ENCODE peak calls at places on chromosome 4, in ten cellular contexts. One of them, this sample, is unnamed.

GRCh38 chr4:88630756-88631155 is 38.5 kb downstream of the HERC3 start:
- DNase-seq in GM10248: no peak
- DNase-seq in A172: peak
- DNase-seq in body of pancreas: no peak
- DNase-seq in GM04504: peak
- DNase-seq in AG08395: peak
- DNase-seq in LoVo: peak
- DNase-seq in choroid plexus epithelial cell: peak
- DNase-seq in progenitor cell of endocrine pancreas: no peak
- DNase-seq in stimulated activated CD4-positive, alpha-beta T cell treated with anti-CD3 and anti-CD28 coated beads, Interleukin-12 subunit alpha, Interleukin-12 subunit beta, amount 100 ng/mL, for 4 hours: no peak
- DNase-seq in this sample: no peak

GRCh38 chr4:69147334-69147733 is 51.1 kb downstream of the UGT2B7 start:
- DNase-seq in A172: no peak
- DNase-seq in choroid plexus epithelial cell: no peak
- DNase-seq in body of pancreas: no peak
- DNase-seq in progenitor cell of endocrine pancreas: no peak
- DNase-seq in LoVo: no peak
- DNase-seq in AG08395: no peak
- DNase-seq in GM10248: no peak
- DNase-seq in GM04504: no peak
- DNase-seq in stimulated activated CD4-positive, alpha-beta T cell treated with anti-CD3 and anti-CD28 coated beads, Interleukin-12 subunit alpha, Interleukin-12 subunit beta, amount 100 ng/mL, for 4 hours: no peak
- DNase-seq in this sample: no peak

GRCh38 chr4:1055721-1056590 is 44.5 kb downstream of the FGFRL1 start:
- DNase-seq in GM10248: peak
- DNase-seq in stimulated activated CD4-positive, alpha-beta T cell treated with anti-CD3 and anti-CD28 coated beads, Interleukin-12 subunit alpha, Interleukin-12 subunit beta, amount 100 ng/mL, for 4 hours: peak
- DNase-seq in progenitor cell of endocrine pancreas: no peak
- DNase-seq in A172: no peak
- DNase-seq in LoVo: no peak
- DNase-seq in GM04504: no peak
- DNase-seq in AG08395: peak
- DNase-seq in choroid plexus epithelial cell: peak
- DNase-seq in body of pancreas: no peak
- DNase-seq in this sample: no peak

GRCh38 chr4:66372706-66373105 is 702.4 kb upstream of the EPHA5 start:
- DNase-seq in stimulated activated CD4-positive, alpha-beta T cell treated with anti-CD3 and anti-CD28 coated beads, Interleukin-12 subunit alpha, Interleukin-12 subunit beta, amount 100 ng/mL, for 4 hours: no peak
- DNase-seq in body of pancreas: no peak
- DNase-seq in GM04504: no peak
- DNase-seq in progenitor cell of endocrine pancreas: no peak
- DNase-seq in GM10248: no peak
- DNase-seq in LoVo: no peak
- DNase-seq in choroid plexus epithelial cell: no peak
- DNase-seq in A172: no peak
- DNase-seq in AG08395: no peak
- DNase-seq in this sample: no peak

GRCh38 chr4:10598829-10599228 is 85.7 kb downstream of the CLNK start:
- DNase-seq in GM04504: no peak
- DNase-seq in choroid plexus epithelial cell: no peak
- DNase-seq in progenitor cell of endocrine pancreas: no peak
- DNase-seq in GM10248: no peak
- DNase-seq in AG08395: no peak
- DNase-seq in A172: no peak
- DNase-seq in body of pancreas: no peak
- DNase-seq in LoVo: no peak
- DNase-seq in stimulated activated CD4-positive, alpha-beta T cell treated with anti-CD3 and anti-CD28 coated beads, Interleukin-12 subunit alpha, Interleukin-12 subunit beta, amount 100 ng/mL, for 4 hours: no peak
- DNase-seq in this sample: no peak

GRCh38 chr4:138522366-138522765 is 280.2 kb upstream of the SLC7A11 start:
- DNase-seq in GM10248: no peak
- DNase-seq in progenitor cell of endocrine pancreas: no peak
- DNase-seq in LoVo: peak
- DNase-seq in stimulated activated CD4-positive, alpha-beta T cell treated with anti-CD3 and anti-CD28 coated beads, Interleukin-12 subunit alpha, Interleukin-12 subunit beta, amount 100 ng/mL, for 4 hours: no peak
- DNase-seq in AG08395: peak
- DNase-seq in body of pancreas: no peak
- DNase-seq in GM04504: no peak
- DNase-seq in A172: peak
- DNase-seq in choroid plexus epithelial cell: peak
- DNase-seq in this sample: peak

GRCh38 chr4:168220893-168221292 is 97.7 kb downstream of the DDX60 start:
- DNase-seq in LoVo: no peak
- DNase-seq in A172: no peak
- DNase-seq in AG08395: no peak
- DNase-seq in progenitor cell of endocrine pancreas: no peak
- DNase-seq in choroid plexus epithelial cell: no peak
- DNase-seq in GM10248: no peak
- DNase-seq in body of pancreas: no peak
- DNase-seq in stimulated activated CD4-positive, alpha-beta T cell treated with anti-CD3 and anti-CD28 coated beads, Interleukin-12 subunit alpha, Interleukin-12 subunit beta, amount 100 ng/mL, for 4 hours: no peak
- DNase-seq in GM04504: no peak
- DNase-seq in this sample: no peak

GRCh38 chr4:150960818-150961217 is 54.3 kb downstream of the LRBA start:
- DNase-seq in choroid plexus epithelial cell: peak
- DNase-seq in A172: peak
- DNase-seq in progenitor cell of endocrine pancreas: no peak
- DNase-seq in body of pancreas: no peak
- DNase-seq in AG08395: peak
- DNase-seq in GM04504: no peak
- DNase-seq in GM10248: no peak
- DNase-seq in stimulated activated CD4-positive, alpha-beta T cell treated with anti-CD3 and anti-CD28 coated beads, Interleukin-12 subunit alpha, Interleukin-12 subunit beta, amount 100 ng/mL, for 4 hours: peak
- DNase-seq in LoVo: no peak
- DNase-seq in this sample: no peak

GRCh38 chr4:78343682-78344081 is 207.9 kb upstream of the ANXA3 start:
- DNase-seq in progenitor cell of endocrine pancreas: no peak
- DNase-seq in A172: no peak
- DNase-seq in GM10248: no peak
- DNase-seq in choroid plexus epithelial cell: no peak
- DNase-seq in body of pancreas: no peak
- DNase-seq in GM04504: no peak
- DNase-seq in stimulated activated CD4-positive, alpha-beta T cell treated with anti-CD3 and anti-CD28 coated beads, Interleukin-12 subunit alpha, Interleukin-12 subunit beta, amount 100 ng/mL, for 4 hours: no peak
- DNase-seq in AG08395: no peak
- DNase-seq in LoVo: no peak
- DNase-seq in this sample: no peak

GRCh38 chr4:53747401-53747800 is 156.1 kb upstream of the LNX1 start:
- DNase-seq in progenitor cell of endocrine pancreas: no peak
- DNase-seq in LoVo: no peak
- DNase-seq in GM10248: no peak
- DNase-seq in stimulated activated CD4-positive, alpha-beta T cell treated with anti-CD3 and anti-CD28 coated beads, Interleukin-12 subunit alpha, Interleukin-12 subunit beta, amount 100 ng/mL, for 4 hours: no peak
- DNase-seq in A172: no peak
- DNase-seq in body of pancreas: no peak
- DNase-seq in choroid plexus epithelial cell: no peak
- DNase-seq in AG08395: no peak
- DNase-seq in GM04504: no peak
- DNase-seq in this sample: no peak

GRCh38 chr4:118834960-118835895 is 698 bp downstream of the SEC24D start:
- DNase-seq in stimulated activated CD4-positive, alpha-beta T cell treated with anti-CD3 and anti-CD28 coated beads, Interleukin-12 subunit alpha, Interleukin-12 subunit beta, amount 100 ng/mL, for 4 hours: peak
- DNase-seq in progenitor cell of endocrine pancreas: peak
- DNase-seq in GM04504: peak
- DNase-seq in body of pancreas: peak
- DNase-seq in GM10248: peak
- DNase-seq in choroid plexus epithelial cell: peak
- DNase-seq in A172: peak
- DNase-seq in LoVo: peak
- DNase-seq in AG08395: peak
- DNase-seq in this sample: no peak

GRCh38 chr4:1870328-1870577 is 940 bp upstream of the NSD2 start:
- DNase-seq in A172: peak
- DNase-seq in LoVo: peak
- DNase-seq in GM10248: peak
- DNase-seq in body of pancreas: peak
- DNase-seq in choroid plexus epithelial cell: peak
- DNase-seq in GM04504: peak
- DNase-seq in AG08395: peak
- DNase-seq in stimulated activated CD4-positive, alpha-beta T cell treated with anti-CD3 and anti-CD28 coated beads, Interleukin-12 subunit alpha, Interleukin-12 subunit beta, amount 100 ng/mL, for 4 hours: peak
- DNase-seq in progenitor cell of endocrine pancreas: peak
- DNase-seq in this sample: peak

GRCh38 chr4:172842759-172843158 is 325.9 kb upstream of the GALNT7 start:
- DNase-seq in GM04504: no peak
- DNase-seq in progenitor cell of endocrine pancreas: no peak
- DNase-seq in A172: no peak
- DNase-seq in AG08395: no peak
- DNase-seq in body of pancreas: no peak
- DNase-seq in LoVo: no peak
- DNase-seq in choroid plexus epithelial cell: no peak
- DNase-seq in GM10248: no peak
- DNase-seq in stimulated activated CD4-positive, alpha-beta T cell treated with anti-CD3 and anti-CD28 coated beads, Interleukin-12 subunit alpha, Interleukin-12 subunit beta, amount 100 ng/mL, for 4 hours: no peak
- DNase-seq in this sample: peak

GRCh38 chr4:14783011-14783877 is 219.0 kb upstream of the CPEB2 start:
- DNase-seq in GM10248: peak
- DNase-seq in AG08395: peak
- DNase-seq in choroid plexus epithelial cell: peak
- DNase-seq in A172: peak
- DNase-seq in progenitor cell of endocrine pancreas: no peak
- DNase-seq in LoVo: no peak
- DNase-seq in body of pancreas: no peak
- DNase-seq in stimulated activated CD4-positive, alpha-beta T cell treated with anti-CD3 and anti-CD28 coated beads, Interleukin-12 subunit alpha, Interleukin-12 subunit beta, amount 100 ng/mL, for 4 hours: no peak
- DNase-seq in GM04504: no peak
- DNase-seq in this sample: no peak

GRCh38 chr4:23972202-23972601 is 82.4 kb upstream of the PPARGC1A start:
- DNase-seq in GM10248: no peak
- DNase-seq in AG08395: no peak
- DNase-seq in GM04504: no peak
- DNase-seq in body of pancreas: no peak
- DNase-seq in LoVo: no peak
- DNase-seq in progenitor cell of endocrine pancreas: no peak
- DNase-seq in stimulated activated CD4-positive, alpha-beta T cell treated with anti-CD3 and anti-CD28 coated beads, Interleukin-12 subunit alpha, Interleukin-12 subunit beta, amount 100 ng/mL, for 4 hours: no peak
- DNase-seq in choroid plexus epithelial cell: no peak
- DNase-seq in A172: no peak
- DNase-seq in this sample: no peak

GRCh38 chr4:40856836-40857362 is 107.1 kb downstream of the NSUN7 start:
- DNase-seq in stimulated activated CD4-positive, alpha-beta T cell treated with anti-CD3 and anti-CD28 coated beads, Interleukin-12 subunit alpha, Interleukin-12 subunit beta, amount 100 ng/mL, for 4 hours: peak
- DNase-seq in body of pancreas: peak
- DNase-seq in GM04504: no peak
- DNase-seq in choroid plexus epithelial cell: peak
- DNase-seq in GM10248: peak
- DNase-seq in progenitor cell of endocrine pancreas: peak
- DNase-seq in AG08395: no peak
- DNase-seq in A172: no peak
- DNase-seq in LoVo: no peak
- DNase-seq in this sample: peak

GRCh38 chr4:186765138-186765537 is 41.5 kb upstream of the FAT1 start:
- DNase-seq in GM04504: peak
- DNase-seq in A172: peak
- DNase-seq in stimulated activated CD4-positive, alpha-beta T cell treated with anti-CD3 and anti-CD28 coated beads, Interleukin-12 subunit alpha, Interleukin-12 subunit beta, amount 100 ng/mL, for 4 hours: no peak
- DNase-seq in AG08395: peak
- DNase-seq in choroid plexus epithelial cell: no peak
- DNase-seq in GM10248: no peak
- DNase-seq in progenitor cell of endocrine pancreas: no peak
- DNase-seq in body of pancreas: no peak
- DNase-seq in LoVo: peak
- DNase-seq in this sample: no peak

GRCh38 chr4:154332681-154333421 is 158.7 kb downstream of the DCHS2 start:
- DNase-seq in GM04504: no peak
- DNase-seq in body of pancreas: peak
- DNase-seq in choroid plexus epithelial cell: no peak
- DNase-seq in stimulated activated CD4-positive, alpha-beta T cell treated with anti-CD3 and anti-CD28 coated beads, Interleukin-12 subunit alpha, Interleukin-12 subunit beta, amount 100 ng/mL, for 4 hours: peak
- DNase-seq in A172: no peak
- DNase-seq in progenitor cell of endocrine pancreas: no peak
- DNase-seq in AG08395: no peak
- DNase-seq in GM10248: peak
- DNase-seq in LoVo: no peak
- DNase-seq in this sample: no peak

GRCh38 chr4:138978600-138978999 is 37.0 kb upstream of the NOCT start:
- DNase-seq in GM04504: no peak
- DNase-seq in choroid plexus epithelial cell: no peak
- DNase-seq in stimulated activated CD4-positive, alpha-beta T cell treated with anti-CD3 and anti-CD28 coated beads, Interleukin-12 subunit alpha, Interleukin-12 subunit beta, amount 100 ng/mL, for 4 hours: no peak
- DNase-seq in AG08395: no peak
- DNase-seq in body of pancreas: no peak
- DNase-seq in GM10248: no peak
- DNase-seq in LoVo: no peak
- DNase-seq in progenitor cell of endocrine pancreas: no peak
- DNase-seq in A172: no peak
- DNase-seq in this sample: no peak

GRCh38 chr4:147976341-147976928 is 244.5 kb downstream of the ARHGAP10 start:
- DNase-seq in A172: no peak
- DNase-seq in LoVo: no peak
- DNase-seq in progenitor cell of endocrine pancreas: no peak
- DNase-seq in choroid plexus epithelial cell: no peak
- DNase-seq in GM10248: no peak
- DNase-seq in AG08395: no peak
- DNase-seq in stimulated activated CD4-positive, alpha-beta T cell treated with anti-CD3 and anti-CD28 coated beads, Interleukin-12 subunit alpha, Interleukin-12 subunit beta, amount 100 ng/mL, for 4 hours: no peak
- DNase-seq in GM04504: no peak
- DNase-seq in body of pancreas: no peak
- DNase-seq in this sample: no peak

GRCh38 chr4:2794707-2795557 is 2.0 kb downstream of the SH3BP2 start:
- DNase-seq in body of pancreas: peak
- DNase-seq in progenitor cell of endocrine pancreas: no peak
- DNase-seq in LoVo: no peak
- DNase-seq in GM04504: no peak
- DNase-seq in A172: peak
- DNase-seq in stimulated activated CD4-positive, alpha-beta T cell treated with anti-CD3 and anti-CD28 coated beads, Interleukin-12 subunit alpha, Interleukin-12 subunit beta, amount 100 ng/mL, for 4 hours: no peak
- DNase-seq in AG08395: peak
- DNase-seq in GM10248: no peak
- DNase-seq in choroid plexus epithelial cell: peak
- DNase-seq in this sample: no peak